ENCODE peak calls at places on chromosome 16, in four cellular contexts. One of them, this sample, is unnamed.

GRCh38 chr16:72850863-72851262 is 197.1 kb downstream of the ZFHX3 start:
- DNase-seq in GM10248: no peak
- DNase-seq in transverse colon: no peak
- DNase-seq in T-helper 17 cell: no peak
- DNase-seq in this sample: no peak

GRCh38 chr16:67428146-67428731 is 2.7 kb upstream of the HSD11B2 start:
- DNase-seq in GM10248: peak; percentile 83
- DNase-seq in transverse colon: peak; percentile 84
- DNase-seq in T-helper 17 cell: peak; percentile 36
- DNase-seq in this sample: no peak

GRCh38 chr16:59385953-59386352 is 651.8 kb upstream of the GOT2 start:
- DNase-seq in GM10248: no peak
- DNase-seq in transverse colon: no peak
- DNase-seq in T-helper 17 cell: no peak
- DNase-seq in this sample: no peak

GRCh38 chr16:50581830-50582229 is 33.6 kb downstream of the NKD1 start:
- DNase-seq in GM10248: no peak
- DNase-seq in transverse colon: no peak
- DNase-seq in T-helper 17 cell: no peak
- DNase-seq in this sample: no peak

GRCh38 chr16:275786-276232 is at the start of gene RGS11:
- DNase-seq in GM10248: no peak
- DNase-seq in transverse colon: no peak
- DNase-seq in T-helper 17 cell: no peak
- DNase-seq in this sample: no peak

GRCh38 chr16:73074399-73074798 is 26.5 kb upstream of the ZFHX3 start:
- DNase-seq in GM10248: no peak
- DNase-seq in transverse colon: no peak
- DNase-seq in T-helper 17 cell: no peak
- DNase-seq in this sample: no peak

GRCh38 chr16:3980311-3981111 is 100.0 kb upstream of the CREBBP start:
- DNase-seq in GM10248: no peak
- DNase-seq in transverse colon: no peak
- DNase-seq in T-helper 17 cell: no peak
- DNase-seq in this sample: no peak

GRCh38 chr16:64150193-64150592 is 971.7 kb downstream of the CDH11 start:
- DNase-seq in GM10248: no peak
- DNase-seq in transverse colon: no peak
- DNase-seq in T-helper 17 cell: no peak
- DNase-seq in this sample: no peak

GRCh38 chr16:68993421-68993820 is 112.0 kb upstream of the HAS3 start:
- DNase-seq in GM10248: no peak
- DNase-seq in transverse colon: no peak
- DNase-seq in T-helper 17 cell: no peak
- DNase-seq in this sample: no peak

GRCh38 chr16:50386819-50387218 is 18.0 kb upstream of the BRD7 start:
- DNase-seq in GM10248: no peak
- DNase-seq in transverse colon: no peak
- DNase-seq in T-helper 17 cell: no peak
- DNase-seq in this sample: no peak

GRCh38 chr16:80739523-80739922 is 64.9 kb downstream of the CDYL2 start:
- DNase-seq in GM10248: no peak
- DNase-seq in transverse colon: no peak
- DNase-seq in T-helper 17 cell: no peak
- DNase-seq in this sample: no peak

GRCh38 chr16:54277845-54278703 is 8.5 kb downstream of the IRX3 start:
- DNase-seq in GM10248: no peak
- DNase-seq in transverse colon: no peak
- DNase-seq in T-helper 17 cell: no peak
- DNase-seq in this sample: no peak

GRCh38 chr16:66161942-66162341 is 204.5 kb upstream of the CDH5 start:
- DNase-seq in GM10248: no peak
- DNase-seq in transverse colon: no peak
- DNase-seq in T-helper 17 cell: no peak
- DNase-seq in this sample: no peak

GRCh38 chr16:69482410-69482951 is 58.1 kb downstream of the CYB5B start:
- DNase-seq in GM10248: no peak
- DNase-seq in transverse colon: no peak
- DNase-seq in T-helper 17 cell: no peak
- DNase-seq in this sample: no peak

GRCh38 chr16:85935957-85936760 is 37.2 kb downstream of the IRF8 start:
- DNase-seq in GM10248: peak; percentile 82
- DNase-seq in transverse colon: peak; percentile 46
- DNase-seq in T-helper 17 cell: peak; percentile 32
- DNase-seq in this sample: peak; percentile 89

GRCh38 chr16:2792945-2793344 is 5.3 kb upstream of the PRSS41 start:
- DNase-seq in GM10248: no peak
- DNase-seq in transverse colon: no peak
- DNase-seq in T-helper 17 cell: no peak
- DNase-seq in this sample: no peak

GRCh38 chr16:82630219-82630618 is 3.5 kb downstream of the CDH13 start:
- DNase-seq in GM10248: no peak
- DNase-seq in transverse colon: no peak
- DNase-seq in T-helper 17 cell: no peak
- DNase-seq in this sample: no peak

GRCh38 chr16:69443809-69444611 is 19.6 kb downstream of the CYB5B start:
- DNase-seq in GM10248: no peak
- DNase-seq in transverse colon: peak; percentile 27
- DNase-seq in T-helper 17 cell: no peak
- DNase-seq in this sample: no peak

GRCh38 chr16:89505204-89506112 is 2.7 kb upstream of the SPG7 start:
- DNase-seq in GM10248: peak; percentile 81
- DNase-seq in transverse colon: peak; percentile 97
- DNase-seq in T-helper 17 cell: peak; percentile 69
- DNase-seq in this sample: peak; percentile 88

GRCh38 chr16:75687361-75687760 is 10.6 kb upstream of the CPHXL2 start:
- DNase-seq in GM10248: no peak
- DNase-seq in transverse colon: no peak
- DNase-seq in T-helper 17 cell: no peak
- DNase-seq in this sample: no peak

GRCh38 chr16:78437352-78437968 is 338.0 kb downstream of the WWOX start:
- DNase-seq in GM10248: peak; percentile 36
- DNase-seq in transverse colon: peak; percentile 15
- DNase-seq in T-helper 17 cell: peak; percentile 22
- DNase-seq in this sample: no peak

GRCh38 chr16:85974428-85975375 is 75.7 kb downstream of the IRF8 start:
- DNase-seq in GM10248: no peak
- DNase-seq in transverse colon: peak; percentile 73
- DNase-seq in T-helper 17 cell: no peak
- DNase-seq in this sample: no peak

GRCh38 chr16:30902070-30902972 is 5.9 kb downstream of the CTF1 start:
- DNase-seq in GM10248: peak; percentile 85
- DNase-seq in transverse colon: peak; percentile 74
- DNase-seq in T-helper 17 cell: peak; percentile 54
- DNase-seq in this sample: no peak

GRCh38 chr16:935684-936083 is 35.1 kb downstream of the LMF1 start:
- DNase-seq in GM10248: no peak
- DNase-seq in transverse colon: no peak
- DNase-seq in T-helper 17 cell: no peak
- DNase-seq in this sample: no peak

GRCh38 chr16:56331399-56331798 is 93.9 kb downstream of the AMFR start:
- DNase-seq in GM10248: no peak
- DNase-seq in transverse colon: no peak
- DNase-seq in T-helper 17 cell: no peak
- DNase-seq in this sample: no peak

GRCh38 chr16:12675852-12676251 is 127.8 kb downstream of the CPPED1 start:
- DNase-seq in GM10248: no peak
- DNase-seq in transverse colon: no peak
- DNase-seq in T-helper 17 cell: no peak
- DNase-seq in this sample: no peak

GRCh38 chr16:23365602-23366240 is 63.6 kb downstream of the SCNN1B start:
- DNase-seq in GM10248: no peak
- DNase-seq in transverse colon: no peak
- DNase-seq in T-helper 17 cell: no peak
- DNase-seq in this sample: peak; percentile 25

GRCh38 chr16:81946206-81946605 is 65.1 kb downstream of the SDR42E1 start:
- DNase-seq in GM10248: no peak
- DNase-seq in transverse colon: no peak
- DNase-seq in T-helper 17 cell: no peak
- DNase-seq in this sample: no peak

GRCh38 chr16:75420987-75421819 is 12.1 kb downstream of the CFDP1 start:
- DNase-seq in GM10248: no peak
- DNase-seq in transverse colon: peak; percentile 82
- DNase-seq in T-helper 17 cell: no peak
- DNase-seq in this sample: no peak

GRCh38 chr16:14057878-14058382 is 13.2 kb upstream of the MRTFB start:
- DNase-seq in GM10248: no peak
- DNase-seq in transverse colon: no peak
- DNase-seq in T-helper 17 cell: no peak
- DNase-seq in this sample: no peak

GRCh38 chr16:89167425-89167941 is 4.1 kb upstream of the CDH15 start:
- DNase-seq in GM10248: peak; percentile 88
- DNase-seq in transverse colon: peak; percentile 91
- DNase-seq in T-helper 17 cell: peak; percentile 91
- DNase-seq in this sample: peak; percentile 28

GRCh38 chr16:50282010-50282538 is 15.7 kb downstream of the ADCY7 start:
- DNase-seq in GM10248: peak; percentile 84
- DNase-seq in transverse colon: peak; percentile 84
- DNase-seq in T-helper 17 cell: peak; percentile 49
- DNase-seq in this sample: peak; percentile 86

GRCh38 chr16:10828851-10829331 is 10.3 kb upstream of the TVP23A start:
- DNase-seq in GM10248: no peak
- DNase-seq in transverse colon: peak; percentile 86
- DNase-seq in T-helper 17 cell: no peak
- DNase-seq in this sample: no peak

GRCh38 chr16:89860747-89861304 is 12.6 kb upstream of the TCF25 start:
- DNase-seq in GM10248: peak; percentile 93
- DNase-seq in transverse colon: peak; percentile 78
- DNase-seq in T-helper 17 cell: peak; percentile 79
- DNase-seq in this sample: no peak

GRCh38 chr16:35516551-35516950 is 2057.1 kb downstream of the TP53TG3F start:
- DNase-seq in GM10248: no peak
- DNase-seq in transverse colon: no peak
- DNase-seq in T-helper 17 cell: no peak
- DNase-seq in this sample: no peak

GRCh38 chr16:87921236-87921773 is 15.0 kb downstream of the CA5A start:
- DNase-seq in GM10248: no peak
- DNase-seq in transverse colon: no peak
- DNase-seq in T-helper 17 cell: no peak
- DNase-seq in this sample: no peak

This sample was measured in GM12878.